ENCODE peak calls at places on chromosome 4, in nine cellular contexts. One of them, this sample, is unnamed.
A peak's percentile ranks its signal among the peaks of the same experiment; 100 is the strongest.

GRCh38 chr4:139890810-139891209 is 225.2 kb downstream of the MGST2 start:
- DNase-seq in heart left ventricle: no peak
- DNase-seq in HFFc6: peak; percentile 62
- DNase-seq in omental fat pad: no peak
- DNase-seq in ascending aorta: no peak
- DNase-seq in psoas muscle: no peak
- DNase-seq in epithelial cell of esophagus: peak; percentile 86
- DNase-seq in GM23338: no peak
- DNase-seq in breast epithelium: no peak
- DNase-seq in this sample: no peak

GRCh38 chr4:3207531-3208037 is 41.4 kb upstream of the MSANTD1 start:
- DNase-seq in heart left ventricle: no peak
- DNase-seq in HFFc6: peak; percentile 44
- DNase-seq in omental fat pad: no peak
- DNase-seq in ascending aorta: no peak
- DNase-seq in psoas muscle: no peak
- DNase-seq in epithelial cell of esophagus: peak; percentile 21
- DNase-seq in GM23338: no peak
- DNase-seq in breast epithelium: peak; percentile 7
- DNase-seq in this sample: no peak

GRCh38 chr4:177108708-177109107 is 201.0 kb upstream of the NEIL3 start:
- DNase-seq in heart left ventricle: no peak
- DNase-seq in HFFc6: peak; percentile 48
- DNase-seq in omental fat pad: no peak
- DNase-seq in ascending aorta: no peak
- DNase-seq in psoas muscle: no peak
- DNase-seq in epithelial cell of esophagus: peak; percentile 62
- DNase-seq in GM23338: peak; percentile 4
- DNase-seq in breast epithelium: no peak
- DNase-seq in this sample: no peak

GRCh38 chr4:171588146-171588545 is 225.1 kb upstream of the GALNTL6 start:
- DNase-seq in heart left ventricle: no peak
- DNase-seq in HFFc6: no peak
- DNase-seq in omental fat pad: no peak
- DNase-seq in ascending aorta: no peak
- DNase-seq in psoas muscle: no peak
- DNase-seq in epithelial cell of esophagus: no peak
- DNase-seq in GM23338: no peak
- DNase-seq in breast epithelium: no peak
- DNase-seq in this sample: no peak

GRCh38 chr4:169033660-169034059 is 23.6 kb upstream of the CBR4 start:
- DNase-seq in heart left ventricle: no peak
- DNase-seq in HFFc6: no peak
- DNase-seq in omental fat pad: no peak
- DNase-seq in ascending aorta: no peak
- DNase-seq in psoas muscle: no peak
- DNase-seq in epithelial cell of esophagus: peak; percentile 86
- DNase-seq in GM23338: no peak
- DNase-seq in breast epithelium: no peak
- DNase-seq in this sample: no peak

GRCh38 chr4:26081795-26082498 is 167.9 kb downstream of the SMIM20 start:
- DNase-seq in heart left ventricle: no peak
- DNase-seq in HFFc6: peak; percentile 34
- DNase-seq in omental fat pad: no peak
- DNase-seq in ascending aorta: no peak
- DNase-seq in psoas muscle: no peak
- DNase-seq in epithelial cell of esophagus: peak; percentile 75
- DNase-seq in GM23338: peak; percentile 84
- DNase-seq in breast epithelium: no peak
- DNase-seq in this sample: no peak

GRCh38 chr4:97605927-97606326 is 537.3 kb downstream of the STPG2 start:
- DNase-seq in heart left ventricle: no peak
- DNase-seq in HFFc6: no peak
- DNase-seq in omental fat pad: no peak
- DNase-seq in ascending aorta: no peak
- DNase-seq in psoas muscle: no peak
- DNase-seq in epithelial cell of esophagus: no peak
- DNase-seq in GM23338: no peak
- DNase-seq in breast epithelium: no peak
- DNase-seq in this sample: no peak

GRCh38 chr4:33715996-33716395 is 2528.3 kb downstream of the ARAP2 start:
- DNase-seq in heart left ventricle: no peak
- DNase-seq in HFFc6: peak; percentile 79
- DNase-seq in omental fat pad: no peak
- DNase-seq in ascending aorta: no peak
- DNase-seq in psoas muscle: no peak
- DNase-seq in epithelial cell of esophagus: peak; percentile 91
- DNase-seq in GM23338: no peak
- DNase-seq in breast epithelium: no peak
- DNase-seq in this sample: no peak

GRCh38 chr4:76665139-76665538 is 230.1 kb downstream of the SHROOM3 start:
- DNase-seq in heart left ventricle: no peak
- DNase-seq in HFFc6: peak; percentile 49
- DNase-seq in omental fat pad: no peak
- DNase-seq in ascending aorta: no peak
- DNase-seq in psoas muscle: no peak
- DNase-seq in epithelial cell of esophagus: peak; percentile 95
- DNase-seq in GM23338: no peak
- DNase-seq in breast epithelium: no peak
- DNase-seq in this sample: no peak

GRCh38 chr4:66016240-66016639 is 346.0 kb upstream of the EPHA5 start:
- DNase-seq in heart left ventricle: no peak
- DNase-seq in HFFc6: no peak
- DNase-seq in omental fat pad: no peak
- DNase-seq in ascending aorta: no peak
- DNase-seq in psoas muscle: no peak
- DNase-seq in epithelial cell of esophagus: no peak
- DNase-seq in GM23338: no peak
- DNase-seq in breast epithelium: no peak
- DNase-seq in this sample: no peak

GRCh38 chr4:2478220-2478619 is 9.3 kb downstream of the RNF4 start:
- DNase-seq in heart left ventricle: no peak
- DNase-seq in HFFc6: no peak
- DNase-seq in omental fat pad: no peak
- DNase-seq in ascending aorta: no peak
- DNase-seq in psoas muscle: no peak
- DNase-seq in epithelial cell of esophagus: no peak
- DNase-seq in GM23338: no peak
- DNase-seq in breast epithelium: no peak
- DNase-seq in this sample: no peak

GRCh38 chr4:135464311-135464710 is 1262.7 kb upstream of the PABPC4L start:
- DNase-seq in heart left ventricle: no peak
- DNase-seq in HFFc6: no peak
- DNase-seq in omental fat pad: no peak
- DNase-seq in ascending aorta: no peak
- DNase-seq in psoas muscle: no peak
- DNase-seq in epithelial cell of esophagus: no peak
- DNase-seq in GM23338: no peak
- DNase-seq in breast epithelium: no peak
- DNase-seq in this sample: no peak
- TF ChIP-seq CTCF in heart left ventricle: no peak
- TF ChIP-seq CTCF in HFFc6: no peak
- TF ChIP-seq CTCF in omental fat pad: no peak
- TF ChIP-seq CTCF in ascending aorta: no peak
- TF ChIP-seq CTCF in psoas muscle: no peak
- TF ChIP-seq CTCF in epithelial cell of esophagus: no peak
- TF ChIP-seq CTCF in GM23338: no peak
- TF ChIP-seq CTCF in breast epithelium: no peak
- TF ChIP-seq CTCF in this sample: no peak

GRCh38 chr4:81428002-81428401 is 43.7 kb downstream of the RASGEF1B start:
- DNase-seq in heart left ventricle: no peak
- DNase-seq in HFFc6: no peak
- DNase-seq in omental fat pad: no peak
- DNase-seq in ascending aorta: no peak
- DNase-seq in psoas muscle: no peak
- DNase-seq in epithelial cell of esophagus: no peak
- DNase-seq in GM23338: no peak
- DNase-seq in breast epithelium: no peak
- DNase-seq in this sample: no peak

GRCh38 chr4:81427605-81427922 is 44.1 kb downstream of the RASGEF1B start:
- DNase-seq in heart left ventricle: no peak
- DNase-seq in HFFc6: no peak
- DNase-seq in omental fat pad: no peak
- DNase-seq in ascending aorta: no peak
- DNase-seq in psoas muscle: no peak
- DNase-seq in epithelial cell of esophagus: no peak
- DNase-seq in GM23338: no peak
- DNase-seq in breast epithelium: no peak
- DNase-seq in this sample: no peak

GRCh38 chr4:81426770-81427604 is 44.7 kb downstream of the RASGEF1B start:
- DNase-seq in heart left ventricle: no peak
- DNase-seq in HFFc6: no peak
- DNase-seq in omental fat pad: no peak
- DNase-seq in ascending aorta: no peak
- DNase-seq in psoas muscle: no peak
- DNase-seq in epithelial cell of esophagus: peak; percentile 87
- DNase-seq in GM23338: peak; percentile 65
- DNase-seq in breast epithelium: no peak
- DNase-seq in this sample: no peak

GRCh38 chr4:81429031-81429430 is 42.7 kb downstream of the RASGEF1B start:
- DNase-seq in heart left ventricle: no peak
- DNase-seq in HFFc6: no peak
- DNase-seq in omental fat pad: no peak
- DNase-seq in ascending aorta: no peak
- DNase-seq in psoas muscle: no peak
- DNase-seq in epithelial cell of esophagus: no peak
- DNase-seq in GM23338: no peak
- DNase-seq in breast epithelium: no peak
- DNase-seq in this sample: no peak

GRCh38 chr4:81429607-81430006 is 42.1 kb downstream of the RASGEF1B start:
- DNase-seq in heart left ventricle: no peak
- DNase-seq in HFFc6: no peak
- DNase-seq in omental fat pad: no peak
- DNase-seq in ascending aorta: no peak
- DNase-seq in psoas muscle: no peak
- DNase-seq in epithelial cell of esophagus: no peak
- DNase-seq in GM23338: no peak
- DNase-seq in breast epithelium: no peak
- DNase-seq in this sample: no peak
- TF ChIP-seq CTCF in heart left ventricle: no peak
- TF ChIP-seq CTCF in HFFc6: no peak
- TF ChIP-seq CTCF in omental fat pad: no peak
- TF ChIP-seq CTCF in ascending aorta: no peak
- TF ChIP-seq CTCF in psoas muscle: no peak
- TF ChIP-seq CTCF in epithelial cell of esophagus: no peak
- TF ChIP-seq CTCF in GM23338: no peak
- TF ChIP-seq CTCF in breast epithelium: no peak
- TF ChIP-seq CTCF in this sample: no peak

GRCh38 chr4:112517067-112517588 is 1.1 kb upstream of the NEUROG2 start:
- DNase-seq in heart left ventricle: no peak
- DNase-seq in HFFc6: no peak
- DNase-seq in omental fat pad: no peak
- DNase-seq in ascending aorta: no peak
- DNase-seq in psoas muscle: no peak
- DNase-seq in epithelial cell of esophagus: no peak
- DNase-seq in GM23338: peak; percentile 67
- DNase-seq in breast epithelium: no peak
- DNase-seq in this sample: no peak
- TF ChIP-seq CTCF in heart left ventricle: no peak
- TF ChIP-seq CTCF in HFFc6: no peak
- TF ChIP-seq CTCF in omental fat pad: no peak
- TF ChIP-seq CTCF in ascending aorta: no peak
- TF ChIP-seq CTCF in psoas muscle: no peak
- TF ChIP-seq CTCF in epithelial cell of esophagus: no peak
- TF ChIP-seq CTCF in GM23338: peak; percentile 43
- TF ChIP-seq CTCF in breast epithelium: no peak
- TF ChIP-seq CTCF in this sample: no peak

DNA sequence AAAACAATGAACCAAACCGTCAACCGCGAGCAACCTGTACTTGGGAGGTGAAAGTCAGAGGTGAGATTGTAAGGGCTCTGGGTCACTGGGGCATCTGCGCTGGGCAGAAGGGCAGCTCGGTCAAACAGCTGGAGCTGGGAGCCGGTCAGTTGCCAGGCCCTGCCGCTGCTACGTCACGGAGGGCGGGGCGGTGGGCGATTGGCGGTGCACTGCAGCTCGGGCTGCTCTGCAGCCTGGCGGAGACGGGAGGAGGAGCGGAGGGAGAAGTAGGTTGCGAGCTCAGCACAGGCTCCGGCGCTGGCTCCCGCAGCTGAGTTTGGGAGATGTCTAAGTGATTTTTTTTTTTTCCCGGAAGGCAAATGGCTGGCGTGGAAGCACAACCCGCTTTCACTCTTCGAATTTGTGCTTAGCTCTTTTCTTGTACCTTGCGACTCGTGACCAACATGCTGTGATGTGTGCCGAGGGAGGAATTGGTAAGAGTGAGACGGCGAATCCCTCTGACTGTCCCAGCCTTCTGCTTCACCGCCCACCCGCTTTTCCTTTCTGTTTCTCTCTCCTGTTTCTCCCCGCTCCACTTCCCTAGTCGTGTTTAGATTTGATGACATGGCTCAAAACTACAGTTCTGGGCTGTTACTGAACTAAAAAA is at the start of gene ATP10D:
- DNase-seq in heart left ventricle: peak; percentile 96
- DNase-seq in HFFc6: peak; percentile 92
- DNase-seq in omental fat pad: peak; percentile 89
- DNase-seq in ascending aorta: peak; percentile 86
- DNase-seq in psoas muscle: peak; percentile 96
- DNase-seq in epithelial cell of esophagus: peak; percentile 95
- DNase-seq in GM23338: peak; percentile 94
- DNase-seq in breast epithelium: peak; percentile 92
- DNase-seq in this sample: peak; percentile 80
- TF ChIP-seq CTCF in heart left ventricle: no peak
- TF ChIP-seq CTCF in HFFc6: no peak
- TF ChIP-seq CTCF in omental fat pad: no peak
- TF ChIP-seq CTCF in ascending aorta: no peak
- TF ChIP-seq CTCF in psoas muscle: peak; percentile 27
- TF ChIP-seq CTCF in epithelial cell of esophagus: no peak
- TF ChIP-seq CTCF in GM23338: no peak
- TF ChIP-seq CTCF in breast epithelium: no peak
- TF ChIP-seq CTCF in this sample: no peak

This sample was measured in mesothelial cell of epicardium.